ENCODE peak calls at places on chromosomes 7 and 10, in six cellular contexts. D is BJ, O is HFF-Myc, K is chondrocyte, V is mesothelial cell of epicardium, A is nephron progenitor cell. B is an unnamed sample.

GRCh38 chr10:31694929-31695837 is 233.4 kb downstream of the ARHGAP12 start:
- DNase-seq in D (no peak), O (no peak), K (no peak), A (no peak), V (no peak), B (no peak)

GRCh38 chr10:129710510-129710847 is 243.4 kb downstream of the MGMT start:
- DNase-seq in O (no peak), A (no peak), D (no peak), V (no peak), K (no peak), B (no peak)

GRCh38 chr10:86176850-86177249 is 189.7 kb downstream of the GRID1 start:
- DNase-seq in A (no peak), K (peak; percentile 25), V (no peak), O (no peak), D (no peak), B (no peak)

GRCh38 chr7:134954197-134955082 is 31.9 kb upstream of the AGBL3 start:
- DNase-seq in K (no peak), A (no peak), D (no peak), V (no peak), O (no peak), B (no peak)

GRCh38 chr10:13502384-13502783 is 26.4 kb downstream of the BEND7 start:
- DNase-seq in O (no peak), V (no peak), A (no peak), D (no peak), K (no peak), B (no peak)

GRCh38 chr7:388461-388960 is 98.5 kb downstream of the FOXL3 start:
- DNase-seq in K (no peak), A (no peak), V (no peak), D (no peak), O (no peak), B (peak; percentile 66)

GRCh38 chr10:61942997-61943457 is 41.5 kb downstream of the ARID5B start:
- DNase-seq in A (no peak), K (no peak), V (no peak), D (peak; percentile 39), O (no peak), B (no peak)

GRCh38 chr10:66980276-66980675 is 54.4 kb downstream of the LRRTM3 start:
- DNase-seq in D (no peak), K (no peak), A (no peak), V (no peak), O (no peak), B (no peak)

GRCh38 chr7:25303380-25304321 is 75.4 kb upstream of the NPVF start:
- DNase-seq in K (no peak), A (no peak), O (no peak), D (no peak), V (no peak), B (no peak)

GRCh38 chr7:117674617-117675016 is 194.8 kb downstream of the CFTR start:
- DNase-seq in K (no peak), A (no peak), D (no peak), V (no peak), O (no peak), B (no peak)

GRCh38 chr7:106568680-106569499 is 92.1 kb downstream of the CCDC71L start:
- DNase-seq in K (no peak), A (no peak), V (no peak), D (peak; percentile 94), O (no peak), B (no peak)

GRCh38 chr10:109978481-109978880 is 29.3 kb upstream of the ADD3 start:
- DNase-seq in O (no peak), V (no peak), D (no peak), A (no peak), K (no peak), B (no peak)

GRCh38 chr7:67618569-67619543 is 622.2 kb downstream of the TYW1 start:
- DNase-seq in D (no peak), V (peak; percentile 27), A (peak; percentile 40), K (no peak), O (no peak), B (no peak)

GRCh38 chr7:28410628-28411578 is 1.4 kb upstream of the CREB5 start:
- DNase-seq in O (no peak), K (no peak), A (peak; percentile 80), D (no peak), V (no peak), B (peak; percentile 72)

GRCh38 chr7:28565990-28566389 is 153.7 kb downstream of the CREB5 start:
- DNase-seq in D (no peak), K (no peak), A (no peak), V (no peak), O (no peak), B (no peak)

GRCh38 chr10:124741922-124742417 is 2.2 kb downstream of the FAM53B start:
- DNase-seq in K (no peak), O (no peak), V (no peak), D (no peak), A (no peak), B (no peak)

GRCh38 chr10:124744047-124744687 is at the start of gene FAM53B:
- DNase-seq in O (no peak), V (peak; percentile 76), A (peak; percentile 88), D (no peak), K (no peak), B (peak; percentile 88)

GRCh38 chr10:124743188-124744046 is 761 bp downstream of the FAM53B start:
- DNase-seq in O (no peak), A (peak; percentile 52), V (no peak), D (no peak), K (no peak), B (peak; percentile 78)

GRCh38 chr10:124741281-124741921 is 2.8 kb downstream of the FAM53B start:
- DNase-seq in D (no peak), K (no peak), O (peak; percentile 49), V (no peak), A (peak; percentile 85), B (peak; percentile 82)

GRCh38 chr10:124742418-124743187 is 1.6 kb downstream of the FAM53B start:
- DNase-seq in O (no peak), A (peak; percentile 38), V (no peak), K (no peak), D (no peak), B (peak; percentile 69)
- TF ChIP-seq CTCF in O (peak; percentile 35), A (no peak), V (no peak), K (peak; percentile 73), D (peak; percentile 45), B (peak; percentile 43)

DNA sequence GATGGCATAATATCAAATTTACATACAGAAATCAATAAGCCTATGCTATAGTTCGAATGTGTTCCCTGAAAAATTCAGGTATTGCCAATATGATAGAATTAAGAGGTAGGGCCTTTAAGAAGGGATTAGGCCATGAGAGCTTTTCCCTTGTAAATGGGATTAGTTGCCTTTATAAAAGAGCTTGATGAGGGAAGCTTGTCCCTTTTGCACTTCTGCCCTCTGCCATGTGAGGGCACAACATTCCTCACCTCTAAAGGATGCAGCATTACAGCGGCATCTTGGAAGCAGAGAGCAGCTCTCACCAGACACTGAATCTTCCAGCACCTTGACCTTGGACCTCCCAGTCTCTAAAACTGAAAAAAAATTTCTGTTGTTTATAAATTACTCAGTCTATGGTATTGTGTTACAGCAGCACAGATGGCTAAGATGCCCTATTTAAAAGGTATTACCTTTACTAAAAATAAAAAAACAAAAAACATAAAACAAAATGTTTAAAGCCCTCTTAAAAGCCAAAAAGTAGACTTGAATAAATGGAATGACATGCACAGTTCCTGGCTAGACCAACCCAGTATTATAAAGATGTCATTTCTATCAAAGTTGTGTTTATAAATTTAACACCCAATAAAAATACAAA is 909.6 kb downstream of the REEP3 start:
- DNase-seq in V (no peak), K (no peak), D (no peak), O (no peak), A (peak; percentile 39), B (no peak)
- TF ChIP-seq CTCF in V (no peak), K (peak; percentile 58), D (no peak), O (no peak), A (peak; percentile 49), B (peak; percentile 71)

GRCh38 chr10:94500063-94500462 is 45.5 kb upstream of the HELLS start:
- DNase-seq in D (no peak), A (no peak), V (no peak), K (no peak), O (no peak), B (no peak)
- TF ChIP-seq CTCF in D (peak; percentile 46), A (peak; percentile 18), V (no peak), K (peak; percentile 79), O (peak; percentile 60), B (peak; percentile 68)

GRCh38 chr10:91108820-91109219 is 111.6 kb upstream of the PCGF5 start:
- DNase-seq in O (no peak), K (no peak), A (no peak), V (no peak), D (no peak), B (no peak)

GRCh38 chr10:91105269-91105668 is 115.2 kb upstream of the PCGF5 start:
- DNase-seq in K (no peak), D (no peak), V (no peak), A (no peak), O (no peak), B (no peak)

GRCh38 chr10:91103384-91104184 is 116.9 kb upstream of the PCGF5 start:
- DNase-seq in O (no peak), V (no peak), K (no peak), A (peak; percentile 12), D (no peak), B (no peak)

DNA sequence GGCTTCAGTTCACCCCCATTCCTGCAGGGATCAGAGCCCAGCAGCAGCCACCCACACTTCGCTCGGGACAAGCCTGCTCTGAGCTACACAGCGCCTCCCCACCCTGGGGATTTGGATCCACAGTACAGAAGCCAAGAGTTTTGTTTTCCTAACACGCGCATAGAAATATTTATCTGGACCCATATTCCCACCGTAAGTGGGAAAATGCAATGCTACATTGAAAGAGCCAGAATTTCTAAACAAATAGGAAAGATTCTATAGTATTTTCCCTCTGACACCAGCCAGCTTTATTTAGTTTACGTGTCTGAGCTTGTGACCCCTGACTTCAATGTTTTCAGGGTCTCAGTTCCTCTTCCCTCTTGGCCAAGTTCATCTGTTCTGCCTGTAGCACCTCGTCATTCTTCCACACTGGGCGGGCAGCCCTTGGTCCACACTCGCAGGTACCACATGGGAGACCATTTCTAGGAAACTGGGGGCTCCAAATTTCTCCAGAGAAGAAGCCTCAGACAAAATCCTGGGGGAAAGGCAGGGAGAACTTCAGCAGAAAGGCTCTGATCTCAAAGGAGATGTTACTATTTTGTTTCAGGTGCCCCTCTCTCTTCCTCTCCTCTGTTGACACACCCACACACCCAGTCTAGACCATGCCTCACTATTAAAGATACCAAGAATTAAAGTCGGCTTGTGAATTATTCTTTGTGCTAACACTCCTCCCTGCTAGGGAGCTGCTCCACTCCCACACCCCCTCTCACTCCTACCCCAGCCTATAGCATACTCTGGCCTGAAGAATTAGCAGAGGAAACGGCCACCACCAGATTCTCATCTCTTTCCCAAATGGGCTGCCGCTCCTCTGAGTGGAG is 116.0 kb upstream of the PCGF5 start:
- DNase-seq in A (no peak), V (no peak), D (no peak), O (no peak), K (no peak), B (no peak)
- TF ChIP-seq CTCF in A (no peak), V (no peak), D (no peak), O (no peak), K (no peak), B (no peak)

B was measured in type B pancreatic cell.